ENCODE peak calls at places on chromosomes 6 and 20, in six cellular contexts. D is A673, T is GM23248, M is left lung, W is IMR-90, U is heart right ventricle. N is an unnamed sample.

GRCh38 chr6:45739058-45739457 is 276.6 kb downstream of the CLIC5 start:
- DNase-seq in D (no peak), T (no peak), M (no peak), W (no peak), U (no peak), N (no peak)

GRCh38 chr20:6055981-6056569 is 2.2 kb upstream of the LRRN4 start:
- DNase-seq in D (no peak), T (no peak), M (no peak), W (no peak), U (no peak), N (no peak)

GRCh38 chr6:113411006-113411405 is 446.1 kb upstream of the MARCKS start:
- DNase-seq in D (no peak), T (peak), M (no peak), W (no peak), U (no peak), N (no peak)

GRCh38 chr6:79762370-79762769 is 131.2 kb downstream of the SH3BGRL2 start:
- DNase-seq in D (peak), T (peak), M (no peak), W (no peak), U (no peak), N (no peak)

GRCh38 chr6:143236151-143236788 is 175.6 kb downstream of the AIG1 start:
- DNase-seq in D (no peak), T (peak), M (no peak), W (peak), U (no peak), N (no peak)

GRCh38 chr6:169115632-169116031 is 138.0 kb downstream of the THBS2 start:
- DNase-seq in D (no peak), T (no peak), M (no peak), W (peak), U (no peak), N (no peak)

GRCh38 chr20:4571759-4572531 is 149.8 kb upstream of the PRND start:
- DNase-seq in D (peak), T (peak), M (no peak), W (peak), U (no peak), N (no peak)

GRCh38 chr20:50577175-50578018 is 67.2 kb downstream of the PTPN1 start:
- DNase-seq in D (peak), T (no peak), M (peak), W (no peak), U (peak), N (no peak)

GRCh38 chr6:169229611-169230321 is 23.9 kb downstream of the THBS2 start:
- DNase-seq in D (no peak), T (peak), M (no peak), W (no peak), U (no peak), N (peak)

GRCh38 chr6:39425346-39426056 is 103.0 kb upstream of the KCNK16 start:
- DNase-seq in D (peak), T (peak), M (no peak), W (no peak), U (no peak), N (no peak)

GRCh38 chr20:59207742-59208357 is 44.2 kb downstream of the ZNF831 start:
- DNase-seq in D (peak), T (peak), M (peak), W (no peak), U (peak), N (no peak)

GRCh38 chr6:15936503-15936902 is 192.4 kb upstream of the MYLIP start:
- DNase-seq in D (no peak), T (no peak), M (no peak), W (no peak), U (no peak), N (no peak)

GRCh38 chr6:105941616-105942412 is 144.3 kb upstream of the PRDM1 start:
- DNase-seq in D (no peak), T (peak), M (no peak), W (peak), U (no peak), N (no peak)

GRCh38 chr20:14922503-14923267 is 585.3 kb upstream of the FLRT3 start:
- DNase-seq in D (no peak), T (no peak), M (no peak), W (no peak), U (no peak), N (no peak)

GRCh38 chr6:109722564-109723254 is 31.6 kb downstream of the FIG4 start:
- DNase-seq in D (no peak), T (no peak), M (no peak), W (no peak), U (no peak), N (no peak)

GRCh38 chr6:63821442-63821841 is 185.8 kb downstream of the PHF3 start:
- DNase-seq in D (no peak), T (no peak), M (no peak), W (peak), U (no peak), N (no peak)

GRCh38 chr6:32046450-32047083 is 8.4 kb downstream of the CYP21A2 start:
- DNase-seq in D (peak), T (peak), M (no peak), W (no peak), U (peak), N (no peak)

GRCh38 chr6:33589366-33589722 is 9.3 kb upstream of the BAK1 start:
- DNase-seq in D (no peak), T (no peak), M (no peak), W (no peak), U (peak), N (no peak)

GRCh38 chr6:35564733-35565132 is 52.0 kb upstream of the TULP1 start:
- DNase-seq in D (no peak), T (no peak), M (no peak), W (no peak), U (no peak), N (no peak)

GRCh38 chr6:167571550-167571949 is 246.7 kb downstream of the TTLL2 start:
- DNase-seq in D (no peak), T (no peak), M (no peak), W (no peak), U (no peak), N (no peak)

GRCh38 chr20:38324159-38324558 is 20.2 kb downstream of the BPI start:
- DNase-seq in D (no peak), T (no peak), M (no peak), W (no peak), U (no peak), N (no peak)

GRCh38 chr6:52231411-52232127 is 12.7 kb downstream of the IL17F start:
- DNase-seq in D (no peak), T (no peak), M (no peak), W (no peak), U (no peak), N (no peak)

GRCh38 chr6:167573461-167574215 is 248.8 kb downstream of the TTLL2 start:
- DNase-seq in D (no peak), T (no peak), M (no peak), W (no peak), U (no peak), N (no peak)

GRCh38 chr6:168559574-168560098 is 118.7 kb downstream of the SMOC2 start:
- DNase-seq in D (no peak), T (no peak), M (no peak), W (no peak), U (no peak), N (no peak)

GRCh38 chr6:7646394-7646793 is 56.4 kb downstream of the SNRNP48 start:
- DNase-seq in D (no peak), T (peak), M (no peak), W (peak), U (no peak), N (no peak)

GRCh38 chr6:90922323-90922722 is 335.5 kb upstream of the MAP3K7 start:
- DNase-seq in D (no peak), T (no peak), M (no peak), W (no peak), U (no peak), N (no peak)

GRCh38 chr6:158570681-158570962 is 10.7 kb downstream of the TMEM181 start:
- DNase-seq in D (no peak), T (no peak), M (no peak), W (no peak), U (no peak), N (no peak)

GRCh38 chr20:34111057-34111711 is 859 bp downstream of the EIF2S2 start:
- DNase-seq in D (peak), T (peak), M (peak), W (peak), U (peak), N (no peak)

GRCh38 chr6:25027221-25027916 is 91.6 kb upstream of the RIPOR2 start:
- DNase-seq in D (no peak), T (no peak), M (peak), W (no peak), U (no peak), N (no peak)

GRCh38 chr6:42083530-42083929 is 33.2 kb downstream of the TAF8 start:
- DNase-seq in D (no peak), T (no peak), M (no peak), W (no peak), U (no peak), N (no peak)

GRCh38 chr20:36808317-36809257 is 35.0 kb upstream of the DSN1 start:
- DNase-seq in D (peak), T (peak), M (peak), W (peak), U (peak), N (no peak)

GRCh38 chr6:25659633-25660368 is 7.8 kb downstream of the SCGN start:
- DNase-seq in D (no peak), T (no peak), M (no peak), W (no peak), U (no peak), N (no peak)

GRCh38 chr20:40686893-40687292 is 2.1 kb downstream of the MAFB start:
- DNase-seq in D (no peak), T (peak), M (no peak), W (no peak), U (no peak), N (no peak)

GRCh38 chr20:53599039-53599362 is 5.4 kb upstream of the ZNF217 start:
- DNase-seq in D (no peak), T (no peak), M (no peak), W (no peak), U (no peak), N (no peak)

GRCh38 chr20:53599378-53599777 is 5.7 kb upstream of the ZNF217 start:
- DNase-seq in D (no peak), T (no peak), M (no peak), W (no peak), U (no peak), N (no peak)

GRCh38 chr20:53597521-53598120 is 4.0 kb upstream of the ZNF217 start:
- DNase-seq in D (peak), T (no peak), M (no peak), W (no peak), U (no peak), N (no peak)

GRCh38 chr20:53597085-53597482 is 3.4 kb upstream of the ZNF217 start:
- DNase-seq in D (peak), T (no peak), M (no peak), W (no peak), U (no peak), N (no peak)

DNA sequence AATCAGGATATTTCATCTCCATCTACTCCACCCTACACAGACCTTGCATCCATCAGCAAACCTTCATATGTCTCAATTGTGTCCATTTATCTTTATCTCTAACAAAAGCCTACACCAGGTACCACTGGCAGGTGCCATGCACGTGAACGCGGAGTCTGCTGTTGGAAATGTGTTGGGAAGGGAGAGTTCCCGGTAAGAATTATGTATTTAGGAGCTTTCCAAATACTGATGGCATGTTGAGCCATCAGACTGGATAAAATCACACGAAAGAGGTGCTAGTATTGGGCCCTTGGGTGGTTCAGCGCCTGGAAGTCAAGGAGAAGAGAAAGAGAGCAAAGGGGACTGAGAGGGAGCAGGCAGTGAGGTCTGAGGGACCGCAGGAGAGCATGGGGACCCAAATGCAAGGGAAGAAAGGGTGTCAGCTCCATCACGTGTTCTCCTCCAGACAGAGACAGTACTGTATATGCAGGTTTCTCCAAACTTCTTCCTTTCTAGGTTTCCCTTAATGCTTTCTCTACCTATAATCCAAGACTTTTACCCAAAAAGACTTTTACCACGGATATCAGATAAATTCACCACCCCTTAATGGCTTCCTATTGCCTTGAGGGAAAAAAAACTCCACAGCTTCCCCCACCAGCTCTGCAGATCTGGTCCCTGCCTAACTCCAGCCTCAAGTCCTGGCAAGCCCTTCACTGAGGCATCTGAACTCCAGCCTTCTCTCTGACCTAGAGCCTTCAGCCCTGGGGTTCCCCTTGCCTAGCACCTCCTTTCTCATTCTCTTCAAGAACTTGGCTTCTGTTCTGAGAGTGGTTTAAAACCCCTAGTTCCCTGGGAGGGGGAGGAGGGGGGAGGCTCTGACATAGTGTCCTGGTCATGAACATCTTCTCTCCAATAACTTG is 4.8 kb upstream of the ZNF217 start:
- DNase-seq in D (no peak), T (no peak), M (no peak), W (no peak), U (no peak), N (no peak)
- H3K27ac ChIP-seq in D (peak), T (no peak), M (no peak), W (no peak), U (no peak), N (no peak)

DNA sequence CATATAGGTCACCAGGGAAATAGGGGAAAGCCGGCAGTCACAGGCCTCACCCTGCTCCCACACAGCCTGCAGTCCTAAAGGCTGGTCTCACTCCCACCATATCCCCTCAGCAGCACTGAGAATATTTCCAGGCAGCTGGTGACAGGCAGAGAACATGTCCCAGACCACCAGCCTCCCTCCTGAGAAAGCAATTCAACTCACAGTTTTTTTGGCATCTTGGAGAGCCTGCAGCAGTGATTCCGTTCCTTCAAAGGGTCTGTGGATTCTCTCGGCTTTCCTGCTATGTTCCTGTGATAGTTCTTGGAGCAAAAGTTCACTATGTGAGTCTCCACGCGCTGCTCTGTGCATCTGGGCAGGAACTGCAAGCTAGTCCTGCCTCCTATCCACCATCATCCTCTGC is 448.4 kb upstream of the HSF2 start:
- DNase-seq in D (no peak), T (no peak), M (no peak), W (no peak), U (no peak), N (no peak)
- H3K27ac ChIP-seq in D (no peak), T (peak), M (no peak), W (no peak), U (no peak), N (no peak)

GRCh38 chr20:57449398-57450354 is 58.5 kb downstream of the RBM38 start:
- DNase-seq in D (no peak), T (no peak), M (no peak), W (no peak), U (no peak), N (no peak)

GRCh38 chr20:57451356-57451755 is 60.2 kb downstream of the RBM38 start:
- DNase-seq in D (no peak), T (no peak), M (no peak), W (no peak), U (no peak), N (no peak)

GRCh38 chr20:57450419-57450818 is 59.2 kb downstream of the RBM38 start:
- DNase-seq in D (no peak), T (peak), M (peak), W (peak), U (peak), N (no peak)

GRCh38 chr20:57451759-57452661 is 60.8 kb downstream of the RBM38 start:
- DNase-seq in D (no peak), T (no peak), M (no peak), W (no peak), U (peak), N (no peak)

GRCh38 chr20:57450931-57451330 is 59.7 kb downstream of the RBM38 start:
- DNase-seq in D (no peak), T (no peak), M (no peak), W (no peak), U (no peak), N (no peak)
- H3K27ac ChIP-seq in D (no peak), T (no peak), M (peak), W (no peak), U (no peak), N (no peak)

DNA sequence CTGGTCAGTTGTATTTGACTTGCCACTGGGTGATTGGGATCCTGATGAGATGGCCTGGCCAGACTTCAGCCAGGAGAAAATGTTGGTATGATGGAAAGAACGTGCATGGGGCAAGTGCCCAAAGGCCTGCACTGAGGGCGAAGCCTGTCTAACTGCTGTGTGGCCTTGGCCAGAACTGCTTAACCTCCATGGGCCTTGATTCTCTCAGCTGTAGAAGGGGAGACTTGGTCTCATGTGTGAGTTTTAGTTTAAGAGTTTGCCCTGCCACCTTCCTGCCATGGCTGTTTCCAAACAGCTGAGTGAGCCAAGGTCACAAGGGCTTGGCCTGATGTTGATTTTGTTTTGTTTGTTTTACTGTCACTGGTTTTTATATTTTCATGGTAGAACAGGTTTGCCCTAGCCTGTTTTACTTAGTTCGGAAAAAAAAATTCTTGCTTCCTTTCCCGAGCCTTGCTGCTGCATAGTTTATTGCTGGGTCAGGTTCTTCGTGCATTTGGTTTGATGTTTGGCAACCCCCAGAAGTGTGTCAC is 35.3 kb downstream of the DSTN start:
- DNase-seq in D (no peak), T (no peak), M (no peak), W (no peak), U (no peak), N (no peak)
- H3K27ac ChIP-seq in D (no peak), T (no peak), M (no peak), W (no peak), U (no peak), N (no peak)

DNA sequence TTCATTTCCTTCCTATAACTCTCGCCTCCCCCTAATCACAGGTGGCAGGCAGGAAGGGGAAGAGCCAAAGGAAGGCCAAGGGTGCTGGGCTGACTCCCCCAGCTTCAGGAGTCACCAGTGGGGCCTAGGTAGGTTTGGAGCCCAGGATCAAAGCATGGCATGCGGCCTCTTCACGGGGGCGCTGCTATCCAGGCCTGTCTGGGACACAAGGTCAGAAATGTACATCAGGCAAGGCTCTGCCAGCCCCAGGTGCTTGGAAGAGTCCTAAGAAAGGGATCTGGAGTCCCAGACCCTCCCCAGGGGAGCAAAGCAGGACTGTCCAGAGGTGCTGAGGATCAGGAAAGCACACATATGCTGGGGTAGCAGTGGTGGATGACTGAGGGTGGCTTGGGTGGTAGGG is 10.4 kb downstream of the PI16 start:
- DNase-seq in D (no peak), T (no peak), M (no peak), W (no peak), U (no peak), N (no peak)
- H3K27ac ChIP-seq in D (no peak), T (no peak), M (no peak), W (no peak), U (no peak), N (no peak)